ENCODE peak calls at places on chromosomes 16 and 17, in ten cellular contexts. One of them, this sample, is unnamed.

GRCh38 chr16:28125592-28125991 is 62.1 kb upstream of the GSG1L start:
- DNase-seq in PC-3: no peak
- DNase-seq in PC-9: no peak
- DNase-seq in GM12878: no peak
- DNase-seq in fibroblast of lung: no peak
- DNase-seq in GM23248: no peak
- DNase-seq in GM23338: no peak
- DNase-seq in DND-41: no peak
- DNase-seq in neural progenitor cell: no peak
- DNase-seq in A673: no peak
- DNase-seq in this sample: no peak

GRCh38 chr16:83878838-83879237 is 20.1 kb upstream of the MLYCD start:
- DNase-seq in DND-41: no peak
- DNase-seq in A673: peak
- DNase-seq in GM12878: no peak
- DNase-seq in fibroblast of lung: peak
- DNase-seq in PC-3: peak
- DNase-seq in GM23248: peak
- DNase-seq in PC-9: no peak
- DNase-seq in neural progenitor cell: peak
- DNase-seq in GM23338: peak
- DNase-seq in this sample: peak

GRCh38 chr17:8402921-8403536 is 5.4 kb upstream of the RNF222 start:
- DNase-seq in GM12878: no peak
- DNase-seq in fibroblast of lung: no peak
- DNase-seq in PC-9: no peak
- DNase-seq in neural progenitor cell: no peak
- DNase-seq in PC-3: no peak
- DNase-seq in GM23248: no peak
- DNase-seq in DND-41: no peak
- DNase-seq in GM23338: no peak
- DNase-seq in A673: no peak
- DNase-seq in this sample: no peak

GRCh38 chr17:80624864-80625263 is 80.2 kb downstream of the RPTOR start:
- DNase-seq in neural progenitor cell: no peak
- DNase-seq in PC-3: no peak
- DNase-seq in A673: no peak
- DNase-seq in fibroblast of lung: no peak
- DNase-seq in GM23248: no peak
- DNase-seq in GM23338: no peak
- DNase-seq in GM12878: no peak
- DNase-seq in PC-9: no peak
- DNase-seq in DND-41: no peak
- DNase-seq in this sample: no peak

GRCh38 chr16:65180986-65181710 is 59.3 kb upstream of the CDH11 start:
- DNase-seq in GM12878: no peak
- DNase-seq in GM23248: peak
- DNase-seq in fibroblast of lung: no peak
- DNase-seq in neural progenitor cell: no peak
- DNase-seq in DND-41: no peak
- DNase-seq in A673: no peak
- DNase-seq in GM23338: no peak
- DNase-seq in PC-3: no peak
- DNase-seq in PC-9: no peak
- DNase-seq in this sample: no peak

GRCh38 chr17:31310260-31310659 is 3.6 kb downstream of the EVI2B start:
- DNase-seq in A673: no peak
- DNase-seq in fibroblast of lung: no peak
- DNase-seq in GM23338: no peak
- DNase-seq in GM12878: no peak
- DNase-seq in DND-41: peak
- DNase-seq in GM23248: no peak
- DNase-seq in PC-9: no peak
- DNase-seq in neural progenitor cell: no peak
- DNase-seq in PC-3: no peak
- DNase-seq in this sample: no peak

GRCh38 chr16:11430601-11431317 is 85.5 kb downstream of the RMI2 start:
- DNase-seq in A673: no peak
- DNase-seq in DND-41: no peak
- DNase-seq in neural progenitor cell: no peak
- DNase-seq in GM12878: no peak
- DNase-seq in fibroblast of lung: no peak
- DNase-seq in GM23248: no peak
- DNase-seq in PC-3: no peak
- DNase-seq in GM23338: no peak
- DNase-seq in PC-9: no peak
- DNase-seq in this sample: no peak

GRCh38 chr16:81652798-81653505 is 126.1 kb upstream of the PLCG2 start:
- DNase-seq in fibroblast of lung: no peak
- DNase-seq in PC-9: no peak
- DNase-seq in neural progenitor cell: peak
- DNase-seq in PC-3: no peak
- DNase-seq in DND-41: no peak
- DNase-seq in GM23248: no peak
- DNase-seq in GM12878: no peak
- DNase-seq in A673: no peak
- DNase-seq in GM23338: peak
- DNase-seq in this sample: no peak

GRCh38 chr16:85856585-85856984 is 42.4 kb upstream of the IRF8 start:
- DNase-seq in neural progenitor cell: no peak
- DNase-seq in PC-3: no peak
- DNase-seq in A673: no peak
- DNase-seq in GM12878: no peak
- DNase-seq in DND-41: no peak
- DNase-seq in fibroblast of lung: no peak
- DNase-seq in GM23248: no peak
- DNase-seq in GM23338: no peak
- DNase-seq in PC-9: no peak
- DNase-seq in this sample: no peak

GRCh38 chr16:85853641-85854545 is 45.1 kb upstream of the IRF8 start:
- DNase-seq in GM23338: no peak
- DNase-seq in fibroblast of lung: no peak
- DNase-seq in A673: no peak
- DNase-seq in neural progenitor cell: no peak
- DNase-seq in PC-9: no peak
- DNase-seq in DND-41: no peak
- DNase-seq in PC-3: no peak
- DNase-seq in GM23248: no peak
- DNase-seq in GM12878: no peak
- DNase-seq in this sample: no peak

GRCh38 chr16:85857406-85857805 is 41.6 kb upstream of the IRF8 start:
- DNase-seq in GM12878: no peak
- DNase-seq in GM23248: no peak
- DNase-seq in A673: no peak
- DNase-seq in DND-41: no peak
- DNase-seq in fibroblast of lung: no peak
- DNase-seq in PC-3: no peak
- DNase-seq in neural progenitor cell: no peak
- DNase-seq in PC-9: no peak
- DNase-seq in GM23338: no peak
- DNase-seq in this sample: no peak

GRCh38 chr16:85854935-85855334 is 44.0 kb upstream of the IRF8 start:
- DNase-seq in fibroblast of lung: no peak
- DNase-seq in DND-41: no peak
- DNase-seq in PC-9: no peak
- DNase-seq in GM12878: no peak
- DNase-seq in PC-3: no peak
- DNase-seq in neural progenitor cell: no peak
- DNase-seq in GM23338: no peak
- DNase-seq in A673: no peak
- DNase-seq in GM23248: no peak
- DNase-seq in this sample: no peak

DNA sequence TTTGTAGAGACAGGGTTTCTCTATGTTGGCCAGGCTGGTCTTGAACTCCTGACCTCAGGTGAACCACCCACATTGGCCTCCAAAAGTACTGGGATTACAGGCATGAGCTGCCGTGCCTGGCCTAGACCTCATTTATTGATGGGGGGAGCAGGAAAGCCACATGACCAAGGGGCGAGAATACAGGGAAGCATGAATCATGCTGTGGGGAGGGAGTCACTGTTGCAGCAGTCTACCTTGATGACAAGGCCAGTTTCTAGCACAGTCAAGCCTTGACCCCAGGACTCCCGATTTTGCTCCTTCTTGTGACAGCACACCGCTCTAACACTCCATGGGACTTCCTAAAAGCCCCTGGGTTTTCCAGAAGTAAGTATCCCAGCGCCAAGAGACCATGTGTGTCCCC is 42.9 kb upstream of the IRF8 start:
- DNase-seq in fibroblast of lung: no peak
- DNase-seq in GM23248: no peak
- DNase-seq in GM23338: no peak
- DNase-seq in A673: no peak
- DNase-seq in PC-3: no peak
- DNase-seq in PC-9: no peak
- DNase-seq in DND-41: no peak
- DNase-seq in GM12878: no peak
- DNase-seq in neural progenitor cell: no peak
- DNase-seq in this sample: no peak
- TF ChIP-seq EZH2 in fibroblast of lung: no peak
- TF ChIP-seq EZH2 in GM23248: no peak
- TF ChIP-seq EZH2 in GM23338: no peak
- TF ChIP-seq EZH2 in A673: no peak
- TF ChIP-seq EZH2 in PC-3: no peak
- TF ChIP-seq EZH2 in PC-9: no peak
- TF ChIP-seq EZH2 in DND-41: no peak
- TF ChIP-seq EZH2 in GM12878: no peak
- TF ChIP-seq EZH2 in neural progenitor cell: no peak
- TF ChIP-seq EZH2 in this sample: no peak

GRCh38 chr16:1042776-1043349 is 29.7 kb upstream of the SSTR5 start:
- DNase-seq in GM12878: no peak
- DNase-seq in GM23248: peak
- DNase-seq in neural progenitor cell: no peak
- DNase-seq in GM23338: no peak
- DNase-seq in A673: peak
- DNase-seq in DND-41: no peak
- DNase-seq in PC-9: no peak
- DNase-seq in PC-3: peak
- DNase-seq in fibroblast of lung: no peak
- DNase-seq in this sample: no peak

GRCh38 chr16:1043831-1044514 is 28.6 kb upstream of the SSTR5 start:
- DNase-seq in GM23338: no peak
- DNase-seq in DND-41: no peak
- DNase-seq in GM12878: no peak
- DNase-seq in neural progenitor cell: no peak
- DNase-seq in fibroblast of lung: no peak
- DNase-seq in PC-9: no peak
- DNase-seq in PC-3: no peak
- DNase-seq in GM23248: peak
- DNase-seq in A673: peak
- DNase-seq in this sample: no peak

GRCh38 chr16:1046271-1046955 is 26.1 kb upstream of the SSTR5 start:
- DNase-seq in PC-3: no peak
- DNase-seq in GM23248: no peak
- DNase-seq in GM12878: no peak
- DNase-seq in GM23338: no peak
- DNase-seq in A673: no peak
- DNase-seq in PC-9: no peak
- DNase-seq in neural progenitor cell: no peak
- DNase-seq in fibroblast of lung: no peak
- DNase-seq in DND-41: no peak
- DNase-seq in this sample: no peak

GRCh38 chr16:1045363-1046270 is 26.9 kb upstream of the SSTR5 start:
- DNase-seq in GM12878: no peak
- DNase-seq in A673: no peak
- DNase-seq in neural progenitor cell: no peak
- DNase-seq in DND-41: no peak
- DNase-seq in GM23338: no peak
- DNase-seq in GM23248: no peak
- DNase-seq in PC-9: no peak
- DNase-seq in PC-3: no peak
- DNase-seq in fibroblast of lung: no peak
- DNase-seq in this sample: no peak

GRCh38 chr16:1044515-1045362 is 27.8 kb upstream of the SSTR5 start:
- DNase-seq in fibroblast of lung: no peak
- DNase-seq in GM23248: no peak
- DNase-seq in PC-9: peak
- DNase-seq in A673: peak
- DNase-seq in GM12878: no peak
- DNase-seq in PC-3: no peak
- DNase-seq in DND-41: no peak
- DNase-seq in GM23338: no peak
- DNase-seq in neural progenitor cell: no peak
- DNase-seq in this sample: no peak
- TF ChIP-seq EZH2 in fibroblast of lung: peak
- TF ChIP-seq EZH2 in GM23248: no peak
- TF ChIP-seq EZH2 in PC-9: no peak
- TF ChIP-seq EZH2 in A673: no peak
- TF ChIP-seq EZH2 in GM12878: no peak
- TF ChIP-seq EZH2 in PC-3: no peak
- TF ChIP-seq EZH2 in DND-41: no peak
- TF ChIP-seq EZH2 in GM23338: no peak
- TF ChIP-seq EZH2 in neural progenitor cell: no peak
- TF ChIP-seq EZH2 in this sample: no peak

DNA sequence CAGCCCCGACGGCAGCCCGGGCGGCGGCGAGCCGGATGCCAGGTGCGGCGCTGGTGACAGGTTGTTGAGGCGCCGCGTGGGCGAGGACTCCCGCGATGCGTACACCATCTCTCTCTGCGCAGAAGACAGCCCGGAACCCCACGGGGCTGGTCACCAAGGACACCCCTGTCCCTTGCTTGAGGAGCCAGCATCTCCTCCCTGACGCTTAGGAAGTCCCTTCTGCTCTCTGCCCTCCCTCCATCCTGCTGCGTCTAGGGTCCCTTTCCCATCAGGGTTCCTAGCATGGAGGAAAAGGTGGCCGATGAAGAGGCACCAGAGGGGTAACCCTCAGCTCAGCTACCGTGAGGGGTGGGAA is 43.6 kb downstream of the SRCIN1 start:
- DNase-seq in A673: no peak
- DNase-seq in neural progenitor cell: no peak
- DNase-seq in PC-9: no peak
- DNase-seq in PC-3: no peak
- DNase-seq in DND-41: no peak
- DNase-seq in GM23338: no peak
- DNase-seq in fibroblast of lung: no peak
- DNase-seq in GM12878: no peak
- DNase-seq in GM23248: no peak
- DNase-seq in this sample: no peak
- TF ChIP-seq EZH2 in A673: no peak
- TF ChIP-seq EZH2 in neural progenitor cell: peak
- TF ChIP-seq EZH2 in PC-9: no peak
- TF ChIP-seq EZH2 in PC-3: no peak
- TF ChIP-seq EZH2 in DND-41: no peak
- TF ChIP-seq EZH2 in GM23338: peak
- TF ChIP-seq EZH2 in fibroblast of lung: peak
- TF ChIP-seq EZH2 in GM12878: no peak
- TF ChIP-seq EZH2 in GM23248: no peak
- TF ChIP-seq EZH2 in this sample: no peak

GRCh38 chr17:65541453-65541852 is 20.0 kb downstream of the AXIN2 start:
- DNase-seq in neural progenitor cell: no peak
- DNase-seq in PC-9: no peak
- DNase-seq in GM12878: no peak
- DNase-seq in GM23248: no peak
- DNase-seq in GM23338: no peak
- DNase-seq in fibroblast of lung: no peak
- DNase-seq in DND-41: no peak
- DNase-seq in PC-3: no peak
- DNase-seq in A673: no peak
- DNase-seq in this sample: no peak

GRCh38 chr17:65542595-65542994 is 18.9 kb downstream of the AXIN2 start:
- DNase-seq in GM12878: no peak
- DNase-seq in GM23248: no peak
- DNase-seq in neural progenitor cell: no peak
- DNase-seq in DND-41: no peak
- DNase-seq in PC-9: no peak
- DNase-seq in fibroblast of lung: no peak
- DNase-seq in GM23338: no peak
- DNase-seq in PC-3: peak
- DNase-seq in A673: no peak
- DNase-seq in this sample: no peak

GRCh38 chr17:65544658-65545057 is 16.8 kb downstream of the AXIN2 start:
- DNase-seq in GM23248: no peak
- DNase-seq in fibroblast of lung: no peak
- DNase-seq in PC-9: no peak
- DNase-seq in A673: no peak
- DNase-seq in neural progenitor cell: no peak
- DNase-seq in GM12878: no peak
- DNase-seq in GM23338: no peak
- DNase-seq in DND-41: no peak
- DNase-seq in PC-3: no peak
- DNase-seq in this sample: no peak

GRCh38 chr17:65539867-65540266 is 21.6 kb downstream of the AXIN2 start:
- DNase-seq in GM23338: no peak
- DNase-seq in A673: no peak
- DNase-seq in fibroblast of lung: no peak
- DNase-seq in PC-9: no peak
- DNase-seq in GM12878: no peak
- DNase-seq in GM23248: no peak
- DNase-seq in neural progenitor cell: no peak
- DNase-seq in DND-41: no peak
- DNase-seq in PC-3: no peak
- DNase-seq in this sample: no peak

GRCh38 chr17:65542067-65542466 is 19.4 kb downstream of the AXIN2 start:
- DNase-seq in neural progenitor cell: no peak
- DNase-seq in DND-41: no peak
- DNase-seq in GM12878: no peak
- DNase-seq in A673: no peak
- DNase-seq in PC-9: no peak
- DNase-seq in GM23248: no peak
- DNase-seq in GM23338: no peak
- DNase-seq in fibroblast of lung: no peak
- DNase-seq in PC-3: no peak
- DNase-seq in this sample: no peak
- TF ChIP-seq EZH2 in neural progenitor cell: no peak
- TF ChIP-seq EZH2 in DND-41: no peak
- TF ChIP-seq EZH2 in GM12878: no peak
- TF ChIP-seq EZH2 in A673: no peak
- TF ChIP-seq EZH2 in PC-9: no peak
- TF ChIP-seq EZH2 in GM23248: no peak
- TF ChIP-seq EZH2 in GM23338: no peak
- TF ChIP-seq EZH2 in fibroblast of lung: no peak
- TF ChIP-seq EZH2 in PC-3: no peak
- TF ChIP-seq EZH2 in this sample: no peak